ENCODE peak calls at places on chromosomes 7 and 10, in seven cellular contexts. V is GM10248; Q is central memory CD4-positive, alpha-beta T cell; G is AG10803; S is effector CD4-positive, alpha-beta T cell; L is stimulated activated CD4-positive, alpha-beta T cell treated with anti-CD3 and anti-CD28 coated beads, Interleukin-1b, Interleukin-23, amount 100 ng/mL, for 1 hour; J is stromal cell of bone marrow. I is an unnamed sample.

GRCh38 chr10:102219370-102219769 is 6.7 kb upstream of the ELOVL3 start:
- DNase-seq in V (no peak), Q (no peak), G (no peak), S (no peak), L (no peak), J (no peak), I (no peak)

GRCh38 chr10:86312701-86313270 is 53.8 kb downstream of the GRID1 start:
- DNase-seq in V (no peak), Q (no peak), G (no peak), S (no peak), L (no peak), J (no peak), I (no peak)

GRCh38 chr10:49388161-49388560 is 7.7 kb downstream of the DRGX start:
- DNase-seq in V (no peak), Q (no peak), G (no peak), S (no peak), L (no peak), J (no peak), I (no peak)

GRCh38 chr10:101466016-101466912 is 112.3 kb downstream of the BTRC start:
- DNase-seq in V (no peak), Q (no peak), G (no peak), S (no peak), L (no peak), J (no peak), I (no peak)

GRCh38 chr7:70700055-70700934 is 431.6 kb upstream of the GALNT17 start:
- DNase-seq in V (no peak), Q (no peak), G (no peak), S (no peak), L (no peak), J (no peak), I (no peak)

GRCh38 chr7:73669316-73669715 is 1.7 kb downstream of the VPS37D start:
- DNase-seq in V (no peak), Q (no peak), G (no peak), S (no peak), L (no peak), J (no peak), I (no peak)

GRCh38 chr7:33895025-33895804 is 10.1 kb upstream of the BMPER start:
- DNase-seq in V (peak), Q (peak), G (peak), S (peak), L (peak), J (no peak), I (peak)

GRCh38 chr10:50464004-50464409 is 159.7 kb downstream of the SGMS1 start:
- DNase-seq in V (no peak), Q (no peak), G (no peak), S (no peak), L (no peak), J (no peak), I (no peak)

GRCh38 chr10:99996934-99997648 is 12.7 kb downstream of the DNMBP start:
- DNase-seq in V (no peak), Q (no peak), G (peak), S (no peak), L (no peak), J (no peak), I (no peak)

GRCh38 chr7:101164071-101164840 is 1.1 kb downstream of the VGF start:
- DNase-seq in V (no peak), Q (no peak), G (peak), S (no peak), L (no peak), J (no peak), I (no peak)

GRCh38 chr7:57202274-57202673 is 70.0 kb upstream of the ZNF479 start:
- DNase-seq in V (no peak), Q (no peak), G (no peak), S (no peak), L (no peak), J (no peak), I (peak)

GRCh38 chr10:59817806-59818205 is 64.6 kb upstream of the MRLN start:
- DNase-seq in V (no peak), Q (no peak), G (peak), S (no peak), L (no peak), J (peak), I (no peak)

GRCh38 chr10:72162978-72163377 is 52.8 kb upstream of the ANAPC16 start:
- DNase-seq in V (peak), Q (no peak), G (peak), S (no peak), L (no peak), J (no peak), I (no peak)

GRCh38 chr7:50720295-50720694 is 62.4 kb downstream of the GRB10 start:
- DNase-seq in V (no peak), Q (no peak), G (no peak), S (no peak), L (no peak), J (no peak), I (no peak)

GRCh38 chr10:123275183-123275549 is 121.0 kb downstream of the BUB3 start:
- DNase-seq in V (no peak), Q (no peak), G (no peak), S (no peak), L (no peak), J (no peak), I (no peak)

GRCh38 chr7:18829101-18829486 is 288.3 kb downstream of the TWIST1 start:
- DNase-seq in V (no peak), Q (no peak), G (peak), S (no peak), L (no peak), J (no peak), I (no peak)

GRCh38 chr10:123134058-123134914 is 1.5 kb upstream of the HMX3 start:
- DNase-seq in V (peak), Q (no peak), G (no peak), S (no peak), L (no peak), J (no peak), I (no peak)

GRCh38 chr7:99623091-99623693 is 6.4 kb downstream of the ZSCAN25 start:
- DNase-seq in V (no peak), Q (no peak), G (no peak), S (no peak), L (no peak), J (no peak), I (no peak)

GRCh38 chr10:110006358-110007170 is 1.2 kb upstream of the ADD3 start:
- DNase-seq in V (no peak), Q (peak), G (peak), S (no peak), L (no peak), J (peak), I (no peak)

GRCh38 chr7:128878226-128879105 is 15.8 kb downstream of the ATP6V1F start:
- DNase-seq in V (no peak), Q (no peak), G (no peak), S (no peak), L (no peak), J (no peak), I (no peak)

GRCh38 chr7:73717991-73718405 is 1.5 kb downstream of the STX1A start:
- DNase-seq in V (no peak), Q (peak), G (peak), S (peak), L (peak), J (peak), I (no peak)

GRCh38 chr7:80467069-80467468 is 44.8 kb downstream of the GNAT3 start:
- DNase-seq in V (no peak), Q (no peak), G (no peak), S (no peak), L (no peak), J (no peak), I (no peak)

GRCh38 chr7:155420116-155420515 is 37.8 kb upstream of the EN2 start:
- DNase-seq in V (no peak), Q (no peak), G (no peak), S (no peak), L (no peak), J (no peak), I (no peak)

GRCh38 chr10:78727728-78728127 is 341.0 kb upstream of the ZMIZ1 start:
- DNase-seq in V (no peak), Q (no peak), G (no peak), S (no peak), L (no peak), J (no peak), I (no peak)

GRCh38 chr7:1696671-1697498 is 26.8 kb downstream of the ELFN1 start:
- DNase-seq in V (no peak), Q (no peak), G (no peak), S (peak), L (no peak), J (no peak), I (peak)

GRCh38 chr7:141702047-141702567 is at the start of gene DENND11:
- DNase-seq in V (peak), Q (peak), G (peak), S (peak), L (peak), J (no peak), I (peak)

GRCh38 chr10:119221201-119221600 is 13.8 kb downstream of the GRK5 start:
- DNase-seq in V (no peak), Q (no peak), G (peak), S (no peak), L (no peak), J (no peak), I (no peak)

GRCh38 chr10:84256510-84257342 is 11.9 kb downstream of the RGR start:
- DNase-seq in V (peak), Q (no peak), G (peak), S (peak), L (peak), J (peak), I (peak)

GRCh38 chr10:24097771-24098207 is 111.1 kb upstream of the KIAA1217 start:
- DNase-seq in V (no peak), Q (no peak), G (no peak), S (no peak), L (no peak), J (no peak), I (no peak)

GRCh38 chr7:143395187-143396149 is 13.2 kb downstream of the EPHA1 start:
- DNase-seq in V (no peak), Q (no peak), G (no peak), S (no peak), L (no peak), J (no peak), I (no peak)

GRCh38 chr7:8065356-8065813 is 96.8 kb downstream of the GLCCI1 start:
- DNase-seq in V (no peak), Q (no peak), G (peak), S (no peak), L (no peak), J (peak), I (no peak)

GRCh38 chr7:26930201-26930600 is 65.8 kb upstream of the SKAP2 start:
- DNase-seq in V (no peak), Q (no peak), G (peak), S (no peak), L (no peak), J (peak), I (no peak)

GRCh38 chr10:78852856-78853255 is 215.9 kb upstream of the ZMIZ1 start:
- DNase-seq in V (no peak), Q (peak), G (no peak), S (no peak), L (no peak), J (no peak), I (no peak)

GRCh38 chr7:2281556-2281955 is 32.7 kb downstream of the SNX8 start:
- DNase-seq in V (no peak), Q (no peak), G (peak), S (no peak), L (no peak), J (peak), I (no peak)

GRCh38 chr7:129557686-129558481 is 53.6 kb upstream of the NRF1 start:
- DNase-seq in V (no peak), Q (no peak), G (no peak), S (no peak), L (no peak), J (no peak), I (no peak)

GRCh38 chr10:113303747-113304146 is 249.1 kb upstream of the HABP2 start:
- DNase-seq in V (no peak), Q (no peak), G (peak), S (no peak), L (no peak), J (no peak), I (no peak)

GRCh38 chr10:110872145-110872983 is 636 bp downstream of the PDCD4 start:
- DNase-seq in V (peak), Q (peak), G (peak), S (peak), L (peak), J (peak), I (peak)